ENCODE peak calls at places on chromosomes 3 and 15, in four cellular contexts. X, W, I and F are unnamed samples.

GRCh38 chr3:172087198-172087597 is 47.8 kb downstream of the FNDC3B start:
- DNase-seq in X (no peak), W (no peak), I (no peak), F (no peak)

GRCh38 chr3:137039570-137039969 is 81.8 kb downstream of the IL20RB start:
- DNase-seq in X (no peak), W (no peak), I (no peak), F (no peak)

GRCh38 chr15:96807361-96807760 is 476.9 kb downstream of the NR2F2 start:
- DNase-seq in X (no peak), W (no peak), I (no peak), F (no peak)

GRCh38 chr3:127697531-127698240 is 24.9 kb downstream of the ABTB1 start:
- DNase-seq in X (peak), W (peak), I (peak), F (peak)

GRCh38 chr3:141081141-141081795 is 30.1 kb downstream of the SPSB4 start:
- DNase-seq in X (no peak), W (no peak), I (no peak), F (no peak)

GRCh38 chr3:128619146-128619890 is 31.3 kb downstream of the RPN1 start:
- DNase-seq in X (no peak), W (no peak), I (no peak), F (no peak)

GRCh38 chr15:101676965-101677364 is 24.8 kb upstream of the TM2D3 start:
- DNase-seq in X (no peak), W (no peak), I (no peak), F (no peak)

GRCh38 chr15:89200182-89200581 is 21.2 kb downstream of the RLBP1 start:
- DNase-seq in X (no peak), W (no peak), I (no peak), F (no peak)

GRCh38 chr15:101052681-101053121 is 133.5 kb downstream of the LRRK1 start:
- DNase-seq in X (no peak), W (no peak), I (no peak), F (peak)

GRCh38 chr3:31029756-31030155 is 135.3 kb upstream of the GADL1 start:
- DNase-seq in X (no peak), W (no peak), I (no peak), F (no peak)

GRCh38 chr3:115254492-115255196 is 107.6 kb upstream of the ZBTB20 start:
- DNase-seq in X (no peak), W (no peak), I (peak), F (no peak)

GRCh38 chr3:113218679-113219040 is 7.3 kb downstream of the BOC start:
- DNase-seq in X (no peak), W (no peak), I (no peak), F (no peak)

GRCh38 chr3:147735662-147736061 is 326.5 kb downstream of the ZIC1 start:
- DNase-seq in X (no peak), W (no peak), I (no peak), F (no peak)

GRCh38 chr15:91199511-91199910 is 99.5 kb downstream of the SV2B start:
- DNase-seq in X (no peak), W (no peak), I (no peak), F (peak)

GRCh38 chr15:92385096-92385495 is 8.6 kb upstream of the ST8SIA2 start:
- DNase-seq in X (no peak), W (no peak), I (no peak), F (no peak)

GRCh38 chr3:195823286-195823685 is 11.6 kb upstream of the MUC4 start:
- DNase-seq in X (no peak), W (no peak), I (no peak), F (no peak)

GRCh38 chr3:54321515-54321914 is 199.2 kb downstream of the CACNA2D3 start:
- DNase-seq in X (no peak), W (no peak), I (no peak), F (no peak)

GRCh38 chr3:25033407-25034029 is 394.5 kb upstream of the RARB start:
- DNase-seq in X (no peak), W (peak), I (peak), F (no peak)

GRCh38 chr15:78302579-78302978 is 3.2 kb upstream of the SKIC8 start:
- DNase-seq in X (no peak), W (no peak), I (no peak), F (no peak)

GRCh38 chr3:182248349-182248880 is 536.7 kb downstream of the SOX2 start:
- DNase-seq in X (no peak), W (no peak), I (no peak), F (no peak)

GRCh38 chr3:99509224-99509623 is 129.2 kb upstream of the COL8A1 start:
- DNase-seq in X (no peak), W (no peak), I (no peak), F (no peak)

GRCh38 chr3:163261618-163262017 is 1765.0 kb downstream of the OTOL1 start:
- DNase-seq in X (no peak), W (no peak), I (no peak), F (no peak)

GRCh38 chr3:53167418-53168174 is 6.6 kb downstream of the PRKCD start:
- DNase-seq in X (no peak), W (no peak), I (no peak), F (no peak)

GRCh38 chr15:29568840-29569532 is 253.3 kb downstream of the TJP1 start:
- DNase-seq in X (no peak), W (no peak), I (no peak), F (no peak)

GRCh38 chr3:51709004-51709420 is 2.1 kb downstream of the GRM2 start:
- DNase-seq in X (no peak), W (peak), I (peak), F (peak)

GRCh38 chr3:46065294-46065705 is 38.0 kb upstream of the XCR1 start:
- DNase-seq in X (no peak), W (no peak), I (peak), F (no peak)

GRCh38 chr3:195897081-195897852 is 11.1 kb downstream of the TNK2 start:
- DNase-seq in X (peak), W (no peak), I (peak), F (no peak)

GRCh38 chr3:134768845-134769244 is 26.2 kb upstream of the EPHB1 start:
- DNase-seq in X (no peak), W (no peak), I (no peak), F (peak)

GRCh38 chr3:188664795-188665194 is 507.0 kb upstream of the TPRG1 start:
- DNase-seq in X (no peak), W (no peak), I (no peak), F (no peak)

GRCh38 chr3:64747682-64748081 is 59.9 kb upstream of the ADAMTS9 start:
- DNase-seq in X (no peak), W (no peak), I (no peak), F (no peak)